ENCODE peak calls at places on chromosomes 16 and 17, in eight cellular contexts. R is heart right ventricle; T is tibial artery; C is activated T-cell treated with anti-CD3 and anti-CD28 coated beads, Interleukin-2, amount 50 U/mL, for 4 hours; A is NCI-H1092 treated with DMSO at 0.1 percent for 48 hours; B is astrocyte of the spinal cord; Z is WTC11; D is activated naive CD4-positive, alpha-beta T cell treated with Interleukin-2 at 50 U/mL for 16 hours. W is an unnamed sample.

GRCh38 chr16:27611340-27611739 is 61.4 kb downstream of the KATNIP start:
- DNase-seq in D (no peak), A (no peak), C (no peak), B (no peak), Z (no peak), T (no peak), R (no peak), W (no peak)

GRCh38 chr17:79024901-79025737 is 1.1 kb downstream of the C1QTNF1 start:
- DNase-seq in A (no peak), T (peak; percentile 82), B (no peak), Z (no peak), R (peak; percentile 77), D (no peak), C (no peak), W (no peak)

GRCh38 chr16:85451646-85452363 is 161.3 kb upstream of the GSE1 start:
- DNase-seq in B (no peak), R (no peak), T (no peak), C (no peak), A (peak; percentile 93), D (no peak), Z (no peak), W (no peak)

GRCh38 chr17:12398636-12399035 is 267.1 kb upstream of the MYOCD start:
- DNase-seq in Z (no peak), B (no peak), D (no peak), C (no peak), R (no peak), T (no peak), A (no peak), W (no peak)

GRCh38 chr16:1413684-1414531 is 596 bp downstream of the UNKL start:
- DNase-seq in R (no peak), Z (peak; percentile 85), A (peak; percentile 35), C (peak; percentile 52), D (peak; percentile 66), T (peak; percentile 32), B (peak; percentile 38), W (peak; percentile 59)

GRCh38 chr16:88354229-88355092 is 28.3 kb upstream of the ZNF469 start:
- DNase-seq in C (no peak), R (no peak), T (no peak), D (no peak), Z (no peak), B (no peak), A (no peak), W (no peak)

GRCh38 chr17:65364408-65364807 is 197.0 kb downstream of the AXIN2 start:
- DNase-seq in Z (no peak), A (no peak), T (no peak), C (no peak), R (no peak), B (no peak), D (no peak), W (no peak)

GRCh38 chr17:44919411-44919810 is 4.1 kb upstream of the GFAP start:
- DNase-seq in A (no peak), B (no peak), C (no peak), R (no peak), Z (peak; percentile 1), T (no peak), D (no peak), W (no peak)

GRCh38 chr16:17511340-17511739 is 40.6 kb upstream of the XYLT1 start:
- DNase-seq in C (no peak), B (no peak), R (no peak), D (no peak), Z (no peak), A (no peak), T (no peak), W (no peak)

GRCh38 chr17:46795379-46795952 is 23.0 kb downstream of the WNT3 start:
- DNase-seq in C (no peak), R (no peak), B (peak; percentile 78), T (no peak), Z (no peak), D (no peak), A (no peak), W (no peak)

GRCh38 chr16:3274490-3274889 is 8.8 kb upstream of the ZNF263 start:
- DNase-seq in B (peak; percentile 20), T (no peak), D (no peak), A (no peak), R (no peak), Z (no peak), C (no peak), W (no peak)

GRCh38 chr16:49739381-49739780 is 116.5 kb downstream of the ZNF423 start:
- DNase-seq in B (no peak), D (no peak), A (no peak), C (no peak), R (no peak), Z (peak; percentile 69), T (no peak), W (no peak)

GRCh38 chr17:59361386-59361785 is 29.9 kb downstream of the YPEL2 start:
- DNase-seq in T (no peak), A (no peak), C (no peak), D (peak; percentile 21), Z (no peak), R (no peak), B (peak; percentile 52), W (no peak)

GRCh38 chr16:85046472-85046916 is 18.9 kb downstream of the KIAA0513 start:
- DNase-seq in T (no peak), R (no peak), B (no peak), C (no peak), A (no peak), D (no peak), Z (no peak), W (no peak)

GRCh38 chr17:61416540-61417363 is 17.1 kb downstream of the TBX2 start:
- DNase-seq in D (peak; percentile 68), T (peak; percentile 86), Z (peak; percentile 96), R (peak; percentile 90), B (peak; percentile 81), C (peak; percentile 47), A (peak; percentile 69), W (no peak)

GRCh38 chr17:59366773-59367656 is 35.6 kb downstream of the YPEL2 start:
- DNase-seq in C (no peak), D (no peak), R (peak; percentile 71), T (peak; percentile 39), A (peak; percentile 70), Z (no peak), B (peak; percentile 69), W (no peak)

GRCh38 chr17:75785016-75785769 is 587 bp downstream of the UNK start:
- DNase-seq in R (peak; percentile 90), B (peak; percentile 95), Z (peak; percentile 87), A (peak; percentile 92), C (peak; percentile 79), T (peak; percentile 83), D (peak; percentile 90), W (peak; percentile 84)

GRCh38 chr16:56970934-56971767 is 9.4 kb downstream of the CETP start:
- DNase-seq in T (no peak), A (no peak), B (no peak), R (no peak), Z (no peak), C (no peak), D (no peak), W (no peak)

GRCh38 chr17:37137906-37138413 is 189.2 kb downstream of the AATF start:
- DNase-seq in B (no peak), D (no peak), C (no peak), T (no peak), Z (no peak), A (no peak), R (no peak), W (no peak)

GRCh38 chr16:23516366-23517137 is 6.3 kb upstream of the GGA2 start:
- DNase-seq in R (no peak), B (no peak), D (no peak), C (no peak), Z (no peak), A (no peak), T (no peak), W (no peak)

GRCh38 chr17:41523787-41524186 is 4.3 kb downstream of the KRT19 start:
- DNase-seq in R (no peak), Z (no peak), A (no peak), B (no peak), D (no peak), T (no peak), C (no peak), W (no peak)

GRCh38 chr17:3002538-3003301 is 60.7 kb downstream of the OR1D5 start:
- DNase-seq in R (no peak), B (no peak), A (no peak), Z (no peak), T (no peak), D (no peak), C (no peak), W (no peak)

GRCh38 chr17:69597898-69598692 is 183.6 kb downstream of the MAP2K6 start:
- DNase-seq in D (no peak), R (no peak), A (no peak), B (peak; percentile 52), T (no peak), Z (no peak), C (no peak), W (no peak)

GRCh38 chr16:23182675-23183485 is at the start of gene SCNN1G:
- DNase-seq in Z (peak; percentile 33), B (no peak), C (peak; percentile 5), R (no peak), T (no peak), A (no peak), D (no peak), W (no peak)

GRCh38 chr17:80650339-80650672 is 105.7 kb downstream of the RPTOR start:
- DNase-seq in R (no peak), Z (no peak), C (no peak), B (no peak), A (no peak), T (no peak), D (no peak), W (no peak)

GRCh38 chr16:27242868-27243590 is 25.5 kb downstream of the NSMCE1 start:
- DNase-seq in T (peak; percentile 72), Z (no peak), R (no peak), C (no peak), B (peak; percentile 95), A (no peak), D (no peak), W (no peak)

GRCh38 chr16:77467929-77468328 is 33.1 kb upstream of the ADAMTS18 start:
- DNase-seq in Z (no peak), D (no peak), R (no peak), T (no peak), A (no peak), C (no peak), B (no peak), W (no peak)

GRCh38 chr17:82497483-82498405 is 21.8 kb upstream of the FOXK2 start:
- DNase-seq in D (peak; percentile 49), T (peak; percentile 45), R (no peak), C (peak; percentile 13), B (peak; percentile 44), Z (peak; percentile 47), A (peak; percentile 54), W (peak; percentile 27)

GRCh38 chr16:80759419-80760162 is 44.8 kb downstream of the CDYL2 start:
- DNase-seq in A (no peak), D (no peak), T (no peak), C (no peak), Z (no peak), R (no peak), B (no peak), W (no peak)

GRCh38 chr16:15899538-15900100 is 11.2 kb upstream of the CEP20 start:
- DNase-seq in T (no peak), B (peak; percentile 94), R (no peak), C (no peak), A (no peak), D (peak; percentile 39), Z (no peak), W (no peak)

GRCh38 chr16:3098459-3099394 is at the start of gene ZSCAN10:
- DNase-seq in D (no peak), C (no peak), Z (peak; percentile 75), A (no peak), R (no peak), T (no peak), B (no peak), W (no peak)

GRCh38 chr17:78438271-78438691 is 59.8 kb downstream of the PGS1 start:
- DNase-seq in C (no peak), B (no peak), A (no peak), T (no peak), R (no peak), Z (no peak), D (no peak), W (no peak)